ENCODE peak calls at places on chromosomes 11 and 22, in five cellular contexts. R is RPMI7951; L is stimulated activated CD8-positive, alpha-beta memory T cell treated with anti-CD3 and anti-CD28 coated beads, Interleukin-2, amount 100 ng/mL, for 1 hour; Y is left kidney; J is NAMALWA. F is an unnamed sample.
A peak's percentile ranks its signal among the peaks of the same experiment; 100 is the strongest.

GRCh38 chr11:135008001-135008405 is 596.0 kb upstream of the B3GAT1 start:
- DNase-seq in R (no peak), L (no peak), Y (peak; percentile 91), J (no peak), F (no peak)

GRCh38 chr11:107857550-107858216 is 904 bp downstream of the SLC35F2 start:
- DNase-seq in R (peak; percentile 26), L (no peak), Y (peak; percentile 54), J (no peak), F (no peak)

GRCh38 chr11:47466701-47467250 is 17.8 kb upstream of the RAPSN start:
- DNase-seq in R (peak; percentile 18), L (no peak), Y (no peak), J (no peak), F (no peak)

GRCh38 chr11:32897103-32897502 is 4.5 kb downstream of the QSER1 start:
- DNase-seq in R (no peak), L (no peak), Y (no peak), J (no peak), F (no peak)

GRCh38 chr11:45576461-45577215 is 88.8 kb downstream of the CHST1 start:
- DNase-seq in R (peak; percentile 17), L (no peak), Y (no peak), J (no peak), F (no peak)

GRCh38 chr11:76736773-76737495 is 46.2 kb upstream of the TSKU start:
- DNase-seq in R (no peak), L (no peak), Y (no peak), J (no peak), F (no peak)

GRCh38 chr11:75275581-75275980 is 35.0 kb downstream of the TPBGL start:
- DNase-seq in R (no peak), L (peak; percentile 52), Y (no peak), J (peak; percentile 66), F (peak; percentile 83)

GRCh38 chr11:3158131-3158591 is 6.9 kb downstream of the OSBPL5 start:
- DNase-seq in R (no peak), L (no peak), Y (no peak), J (no peak), F (no peak)

GRCh38 chr22:30245985-30246901 is at the start of gene LIF:
- DNase-seq in R (peak; percentile 62), L (peak; percentile 24), Y (peak; percentile 77), J (no peak), F (no peak)

GRCh38 chr11:64670975-64671374 is 52.0 kb downstream of the NRXN2 start:
- DNase-seq in R (no peak), L (no peak), Y (no peak), J (no peak), F (no peak)